ENCODE peak calls at places on chromosomes 6 and 20, in five cellular contexts. T is left lung, H is A549, A is H9, G is OCI-LY7. F is an unnamed sample.

GRCh38 chr6:46325561-46326525 is 155.1 kb upstream of the ENPP5 start:
- DNase-seq in A (no peak), H (no peak), T (peak), G (peak), F (no peak)

GRCh38 chr6:72724545-72724944 is 102.7 kb downstream of the KCNQ5 start:
- DNase-seq in G (peak), H (no peak), T (no peak), A (no peak), F (no peak)

GRCh38 chr20:59399426-59400099 is 99.2 kb downstream of the EDN3 start:
- DNase-seq in A (no peak), H (no peak), G (no peak), T (no peak), F (no peak)

GRCh38 chr20:53736122-53736756 is 142.6 kb upstream of the ZNF217 start:
- DNase-seq in A (no peak), T (no peak), G (no peak), H (no peak), F (no peak)

GRCh38 chr6:113903666-113904330 is 46.7 kb downstream of the MARCKS start:
- DNase-seq in G (no peak), T (no peak), A (no peak), H (no peak), F (no peak)

GRCh38 chr6:25842526-25842925 is 10.7 kb upstream of the SLC17A1 start:
- DNase-seq in H (no peak), T (no peak), A (no peak), G (no peak), F (no peak)

GRCh38 chr6:53794073-53794719 is 609 bp upstream of the LRRC1 start:
- DNase-seq in A (peak), H (peak), G (peak), T (peak), F (peak)

GRCh38 chr20:61520761-61521460 is 268.9 kb downstream of the CDH4 start:
- DNase-seq in H (no peak), G (no peak), A (no peak), T (no peak), F (no peak)

GRCh38 chr20:45971675-45972499 is at the start of gene ZNF335:
- DNase-seq in G (peak), H (peak), T (peak), A (peak), F (peak)

GRCh38 chr20:62377615-62378085 is 9.3 kb upstream of the RPS21 start:
- DNase-seq in T (no peak), A (no peak), H (no peak), G (no peak), F (no peak)

GRCh38 chr6:169190144-169190584 is 63.5 kb downstream of the THBS2 start:
- DNase-seq in A (no peak), G (no peak), H (no peak), T (no peak), F (peak)

GRCh38 chr20:48096212-48096875 is 311.1 kb upstream of the SULF2 start:
- DNase-seq in A (no peak), H (no peak), T (no peak), G (no peak), F (no peak)

GRCh38 chr20:41221614-41222218 is 84.4 kb downstream of the PLCG1 start:
- DNase-seq in T (no peak), G (no peak), A (no peak), H (no peak), F (no peak)

GRCh38 chr20:53706511-53707031 is 112.9 kb upstream of the ZNF217 start:
- DNase-seq in T (no peak), A (no peak), H (no peak), G (peak), F (no peak)

GRCh38 chr6:162941128-162941527 is 213.4 kb downstream of the PACRG start:
- DNase-seq in H (no peak), A (no peak), T (no peak), G (no peak), F (no peak)

GRCh38 chr6:71205336-71205956 is 83.2 kb upstream of the OGFRL1 start:
- DNase-seq in H (no peak), A (no peak), T (no peak), G (no peak), F (no peak)

GRCh38 chr6:100459291-100459690 is 5.4 kb downstream of the SIM1 start:
- DNase-seq in A (no peak), H (no peak), T (no peak), G (no peak), F (no peak)

GRCh38 chr20:34066476-34067090 is 45.5 kb downstream of the EIF2S2 start:
- DNase-seq in H (no peak), G (no peak), A (no peak), T (no peak), F (no peak)

GRCh38 chr20:32140603-32141002 is 31.1 kb downstream of the TM9SF4 start:
- DNase-seq in G (no peak), H (no peak), A (no peak), T (no peak), F (no peak)

GRCh38 chr20:32139947-32140346 is 30.4 kb downstream of the TM9SF4 start:
- DNase-seq in G (no peak), A (no peak), H (no peak), T (no peak), F (no peak)

GRCh38 chr20:32135983-32136515 is 26.5 kb downstream of the TM9SF4 start:
- DNase-seq in H (no peak), T (no peak), A (no peak), G (no peak), F (no peak)

GRCh38 chr20:32141465-32141980 is 32.0 kb downstream of the TM9SF4 start:
- DNase-seq in H (no peak), G (no peak), A (no peak), T (no peak), F (no peak)

DNA sequence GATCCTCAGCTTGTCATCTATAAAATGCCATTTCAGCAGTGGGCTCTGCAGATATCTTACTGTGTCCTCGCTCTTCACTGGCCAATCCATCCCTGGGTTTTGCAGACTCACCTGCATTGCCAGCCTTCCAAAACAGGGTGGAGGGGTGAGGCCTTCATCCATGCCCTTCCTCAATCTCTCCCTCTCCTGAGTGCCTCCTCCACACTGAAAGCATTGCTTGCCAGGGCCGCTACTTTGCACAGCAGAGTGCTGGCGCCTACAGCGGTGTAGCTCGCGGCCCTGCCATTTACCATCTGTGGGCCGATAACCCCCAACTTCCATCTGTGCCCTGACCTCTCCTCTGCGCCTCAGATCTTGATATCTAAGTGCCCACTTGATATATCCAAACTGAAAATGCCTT is 29.4 kb downstream of the TM9SF4 start:
- DNase-seq in T (no peak), H (no peak), A (no peak), G (no peak), F (no peak)
- H3K27ac ChIP-seq in T (no peak), H (no peak), A (no peak), G (no peak), F (no peak)

DNA sequence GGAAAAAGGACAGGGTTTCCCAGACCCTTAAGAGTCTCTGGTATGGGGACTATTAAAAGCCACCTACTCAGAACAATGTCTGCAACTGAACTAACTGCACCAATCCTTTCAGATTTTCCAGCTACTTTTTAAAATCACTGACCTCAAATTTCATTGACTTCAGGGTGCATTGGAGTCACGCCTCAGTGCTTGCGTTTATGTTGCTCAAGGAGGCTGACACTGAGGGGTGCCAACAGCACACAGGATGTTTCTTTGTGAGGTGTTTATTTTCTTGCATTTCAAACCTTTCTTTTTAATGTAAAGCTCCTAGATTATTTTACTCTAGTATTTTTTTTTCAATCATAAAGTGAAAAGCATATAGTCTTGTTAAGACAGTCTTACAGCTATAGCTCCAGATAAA is 402.0 kb upstream of the SLC35B3 start:
- DNase-seq in H (no peak), T (no peak), G (no peak), A (no peak), F (no peak)
- H3K27ac ChIP-seq in H (no peak), T (no peak), G (no peak), A (no peak), F (no peak)

GRCh38 chr6:3850451-3851203 is 1.5 kb downstream of the FAM50B start:
- DNase-seq in H (no peak), T (peak), A (no peak), G (no peak), F (no peak)

GRCh38 chr6:3848925-3849605 is at the start of gene FAM50B:
- DNase-seq in H (peak), G (peak), T (peak), A (peak), F (peak)

GRCh38 chr6:3849681-3850450 is 693 bp downstream of the FAM50B start:
- DNase-seq in T (peak), G (no peak), A (peak), H (no peak), F (no peak)

GRCh38 chr6:3848380-3848779 is 793 bp upstream of the FAM50B start:
- DNase-seq in G (no peak), H (no peak), T (no peak), A (no peak), F (no peak)

GRCh38 chr6:3847521-3847920 is 1.7 kb upstream of the FAM50B start:
- DNase-seq in H (no peak), G (no peak), T (no peak), A (no peak), F (no peak)
- H3K27ac ChIP-seq in H (no peak), G (no peak), T (peak), A (no peak), F (peak)

GRCh38 chr6:111603648-111604047 is 2.0 kb downstream of the TRAF3IP2 start:
- DNase-seq in H (no peak), A (no peak), G (no peak), T (no peak), F (no peak)
- H3K27ac ChIP-seq in H (peak), A (no peak), G (no peak), T (peak), F (peak)

GRCh38 chr6:140007525-140007924 is 633.1 kb upstream of the CITED2 start:
- DNase-seq in H (no peak), G (no peak), T (no peak), A (no peak), F (no peak)

GRCh38 chr6:140001851-140002301 is 627.4 kb upstream of the CITED2 start:
- DNase-seq in T (no peak), A (no peak), G (no peak), H (no peak), F (no peak)

GRCh38 chr6:140003217-140003616 is 628.8 kb upstream of the CITED2 start:
- DNase-seq in T (no peak), H (no peak), A (no peak), G (no peak), F (no peak)

GRCh38 chr6:140001005-140001404 is 626.6 kb upstream of the CITED2 start:
- DNase-seq in H (no peak), T (no peak), A (no peak), G (no peak), F (no peak)

GRCh38 chr6:140002406-140003022 is 628.1 kb upstream of the CITED2 start:
- DNase-seq in H (no peak), T (no peak), A (no peak), G (no peak), F (no peak)
- H3K27ac ChIP-seq in H (no peak), T (no peak), A (no peak), G (no peak), F (no peak)

GRCh38 chr6:144920391-144920983 is 635.4 kb downstream of the UTRN start:
- DNase-seq in A (no peak), H (no peak), T (no peak), G (no peak), F (no peak)

GRCh38 chr6:144918073-144918472 is 632.9 kb downstream of the UTRN start:
- DNase-seq in H (no peak), A (no peak), G (no peak), T (no peak), F (no peak)

GRCh38 chr6:144922120-144922722 is 637.1 kb downstream of the UTRN start:
- DNase-seq in G (no peak), A (no peak), H (no peak), T (no peak), F (no peak)

GRCh38 chr6:144921206-144921975 is 636.3 kb downstream of the UTRN start:
- DNase-seq in A (no peak), G (no peak), T (no peak), H (no peak), F (no peak)

GRCh38 chr6:144919573-144919972 is 634.4 kb downstream of the UTRN start:
- DNase-seq in T (no peak), G (no peak), H (no peak), A (no peak), F (no peak)
- H3K27ac ChIP-seq in T (no peak), G (no peak), H (no peak), A (no peak), F (no peak)

GRCh38 chr6:119557239-119557638 is 207.7 kb upstream of the MAN1A1 start:
- DNase-seq in T (no peak), H (no peak), G (no peak), A (no peak), F (no peak)

GRCh38 chr6:119547024-119547423 is 197.5 kb upstream of the MAN1A1 start:
- DNase-seq in A (no peak), G (no peak), T (no peak), H (no peak), F (no peak)

GRCh38 chr6:119552016-119552415 is 202.5 kb upstream of the MAN1A1 start:
- DNase-seq in H (no peak), T (no peak), G (no peak), A (no peak), F (no peak)
- H3K27ac ChIP-seq in H (no peak), T (no peak), G (no peak), A (no peak), F (no peak)

DNA sequence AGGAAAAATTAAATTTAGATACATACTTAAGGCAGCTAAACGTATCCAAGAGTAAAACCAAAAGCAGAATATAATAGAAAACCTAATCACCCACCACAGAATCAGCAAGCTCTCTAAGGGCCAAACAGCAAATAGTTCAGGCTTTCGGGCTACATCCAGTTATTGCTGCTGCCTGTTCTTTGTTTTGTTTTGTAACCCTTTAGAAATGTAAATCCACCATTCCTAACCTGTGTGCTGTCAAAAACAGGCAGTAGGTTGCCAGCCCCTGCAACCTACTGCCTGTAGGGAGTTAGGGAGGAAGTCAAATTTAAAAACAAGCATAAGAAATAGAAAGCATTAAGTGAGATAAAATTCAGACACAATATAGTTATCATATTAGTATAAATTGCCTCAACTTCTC is 225.9 kb downstream of the PTPRT start:
- DNase-seq in G (no peak), A (no peak), H (no peak), T (no peak), F (no peak)
- H3K27ac ChIP-seq in G (no peak), A (no peak), H (no peak), T (no peak), F (no peak)

F was measured in ascending aorta.